ENCODE peak calls at places on chromosome 1, in five cellular contexts. S, X, N, K and V are unnamed samples.

GRCh38 chr1:86741947-86742572 is 37.7 kb downstream of the SH3GLB1 start:
- DNase-seq in S (no peak), X (peak; percentile 27), N (peak; percentile 6), K (peak; percentile 42), V (peak; percentile 17)

GRCh38 chr1:37995773-37996379 is 6.1 kb upstream of the SF3A3 start:
- DNase-seq in S (peak; percentile 85), X (no peak), N (no peak), K (no peak), V (peak; percentile 70)

GRCh38 chr1:21368514-21369289 is 71.2 kb upstream of the NBPF3 start:
- DNase-seq in S (peak; percentile 85), X (peak; percentile 83), N (peak; percentile 71), K (peak; percentile 80), V (peak; percentile 81)

GRCh38 chr1:19799877-19800804 is at the start of gene TMCO4:
- DNase-seq in S (peak; percentile 44), X (peak; percentile 95), N (peak; percentile 50), K (peak; percentile 49), V (peak; percentile 52)

GRCh38 chr1:96358057-96358456 is 363.5 kb upstream of the PTBP2 start:
- DNase-seq in S (no peak), X (no peak), N (no peak), K (no peak), V (no peak)

GRCh38 chr1:246527402-246528088 is 20.5 kb upstream of the SMYD3 start:
- DNase-seq in S (no peak), X (peak; percentile 33), N (no peak), K (no peak), V (no peak)

GRCh38 chr1:228827026-228827425 is 91.7 kb downstream of the RHOU start:
- DNase-seq in S (no peak), X (no peak), N (no peak), K (no peak), V (no peak)

GRCh38 chr1:5685446-5686040 is 306.7 kb downstream of the NPHP4 start:
- DNase-seq in S (no peak), X (no peak), N (no peak), K (no peak), V (no peak)

GRCh38 chr1:29186707-29187106 is 5.0 kb upstream of the SRSF4 start:
- DNase-seq in S (peak; percentile 23), X (no peak), N (no peak), K (no peak), V (no peak)

GRCh38 chr1:85463666-85464496 is 1.1 kb downstream of the DDAH1 start:
- DNase-seq in S (no peak), X (peak; percentile 67), N (no peak), K (no peak), V (no peak)

GRCh38 chr1:231417503-231417902 is 4.6 kb downstream of the EGLN1 start:
- DNase-seq in S (no peak), X (no peak), N (no peak), K (no peak), V (no peak)